ENCODE peak calls at places on chromosomes 16 and 17, in five cellular contexts. P is A549, N is K562, Y is GM12878, G is endothelial cell of umbilical vein. F is an unnamed sample.
A peak's percentile ranks its signal among the peaks of the same experiment; 100 is the strongest.

GRCh38 chr16:89143201-89143741 is 28.3 kb upstream of the CDH15 start:
- DNase-seq in P (no peak), N (no peak), G (no peak), Y (no peak), F (no peak)

GRCh38 chr16:50457423-50457822 is 88.6 kb upstream of the BRD7 start:
- DNase-seq in G (no peak), P (no peak), N (no peak), Y (no peak), F (no peak)

GRCh38 chr17:8162232-8162996 is at the start of gene VAMP2:
- DNase-seq in P (peak; percentile 56), G (peak; percentile 58), Y (no peak), N (peak; percentile 59), F (peak; percentile 63)

GRCh38 chr16:84503751-84504395 is 586 bp downstream of the MEAK7 start:
- DNase-seq in P (no peak), N (no peak), Y (no peak), G (peak; percentile 29), F (peak; percentile 17)

GRCh38 chr16:88921603-88921995 is 55.1 kb upstream of the PABPN1L start:
- DNase-seq in G (peak; percentile 11), N (no peak), Y (no peak), P (no peak), F (no peak)

GRCh38 chr17:57913576-57914273 is 41.5 kb downstream of the CUEDC1 start:
- DNase-seq in G (no peak), N (no peak), Y (no peak), P (no peak), F (no peak)

GRCh38 chr17:48549909-48550308 is 5.0 kb upstream of the HOXB2 start:
- DNase-seq in Y (no peak), G (no peak), N (no peak), P (no peak), F (no peak)

GRCh38 chr16:17508303-17508702 is 37.5 kb upstream of the XYLT1 start:
- DNase-seq in P (no peak), G (no peak), Y (no peak), N (no peak), F (no peak)

GRCh38 chr17:74962622-74963394 is 9.8 kb downstream of the HID1 start:
- DNase-seq in G (no peak), P (no peak), N (no peak), Y (no peak), F (no peak)

GRCh38 chr16:56311208-56312027 is 113.9 kb downstream of the AMFR start:
- DNase-seq in Y (no peak), N (no peak), G (no peak), P (no peak), F (peak; percentile 29)

GRCh38 chr16:81321537-81321936 is 6.8 kb downstream of the GAN start:
- DNase-seq in Y (no peak), G (no peak), P (no peak), N (no peak), F (no peak)

GRCh38 chr17:82281076-82281475 is 7.6 kb upstream of the CSNK1D start:
- DNase-seq in G (no peak), P (no peak), Y (no peak), N (no peak), F (no peak)

GRCh38 chr17:75783069-75783783 is 1.4 kb upstream of the UNK start:
- DNase-seq in G (peak; percentile 80), Y (peak; percentile 83), P (no peak), N (no peak), F (peak; percentile 84)

GRCh38 chr16:794853-795466 is 5.6 kb downstream of the GNG13 start:
- DNase-seq in Y (no peak), G (no peak), P (no peak), N (no peak), F (no peak)

GRCh38 chr17:45225964-45226530 is 4.4 kb downstream of the FMNL1 start:
- DNase-seq in N (peak; percentile 86), Y (peak; percentile 95), P (no peak), G (peak; percentile 55), F (peak; percentile 99)

GRCh38 chr16:49921791-49922456 is 66.0 kb upstream of the ZNF423 start:
- DNase-seq in Y (no peak), P (peak; percentile 66), N (peak; percentile 57), G (peak; percentile 52), F (peak; percentile 63)

GRCh38 chr16:88344411-88345030 is 38.2 kb upstream of the ZNF469 start:
- DNase-seq in P (no peak), G (no peak), N (no peak), Y (no peak), F (no peak)

GRCh38 chr17:79305831-79306687 is 231.4 kb downstream of the ENGASE start:
- DNase-seq in N (peak; percentile 62), Y (no peak), P (no peak), G (peak; percentile 4), F (no peak)

GRCh38 chr16:84884311-84885023 is 64.7 kb downstream of the CRISPLD2 start:
- DNase-seq in P (no peak), N (peak; percentile 68), Y (no peak), G (peak; percentile 10), F (no peak)

GRCh38 chr16:86669937-86670772 is 91.8 kb downstream of the FOXL1 start:
- DNase-seq in Y (no peak), N (no peak), G (no peak), P (no peak), F (no peak)

GRCh38 chr17:14972844-14973243 is 292.3 kb downstream of the PMP22 start:
- DNase-seq in N (no peak), P (no peak), Y (no peak), G (no peak), F (no peak)

GRCh38 chr16:31006086-31006385 is 4.4 kb downstream of the STX1B start:
- DNase-seq in N (no peak), G (no peak), Y (no peak), P (no peak), F (no peak)

GRCh38 chr16:85248857-85249256 is 136.6 kb upstream of the CIBAR2 start:
- DNase-seq in P (no peak), G (no peak), N (no peak), Y (no peak), F (no peak)

GRCh38 chr17:63798572-63799113 is 24.7 kb downstream of the DDX42 start:
- DNase-seq in Y (no peak), N (no peak), P (no peak), G (no peak), F (no peak)

GRCh38 chr16:35908942-35909341 is 2449.5 kb downstream of the TP53TG3F start:
- DNase-seq in Y (no peak), P (no peak), G (no peak), N (peak; percentile 16), F (peak; percentile 64)

GRCh38 chr17:7023576-7024401 is 939 bp downstream of the BCL6B start:
- DNase-seq in Y (peak; percentile 81), G (peak; percentile 100), P (peak; percentile 99), N (peak; percentile 86), F (no peak)

DNA sequence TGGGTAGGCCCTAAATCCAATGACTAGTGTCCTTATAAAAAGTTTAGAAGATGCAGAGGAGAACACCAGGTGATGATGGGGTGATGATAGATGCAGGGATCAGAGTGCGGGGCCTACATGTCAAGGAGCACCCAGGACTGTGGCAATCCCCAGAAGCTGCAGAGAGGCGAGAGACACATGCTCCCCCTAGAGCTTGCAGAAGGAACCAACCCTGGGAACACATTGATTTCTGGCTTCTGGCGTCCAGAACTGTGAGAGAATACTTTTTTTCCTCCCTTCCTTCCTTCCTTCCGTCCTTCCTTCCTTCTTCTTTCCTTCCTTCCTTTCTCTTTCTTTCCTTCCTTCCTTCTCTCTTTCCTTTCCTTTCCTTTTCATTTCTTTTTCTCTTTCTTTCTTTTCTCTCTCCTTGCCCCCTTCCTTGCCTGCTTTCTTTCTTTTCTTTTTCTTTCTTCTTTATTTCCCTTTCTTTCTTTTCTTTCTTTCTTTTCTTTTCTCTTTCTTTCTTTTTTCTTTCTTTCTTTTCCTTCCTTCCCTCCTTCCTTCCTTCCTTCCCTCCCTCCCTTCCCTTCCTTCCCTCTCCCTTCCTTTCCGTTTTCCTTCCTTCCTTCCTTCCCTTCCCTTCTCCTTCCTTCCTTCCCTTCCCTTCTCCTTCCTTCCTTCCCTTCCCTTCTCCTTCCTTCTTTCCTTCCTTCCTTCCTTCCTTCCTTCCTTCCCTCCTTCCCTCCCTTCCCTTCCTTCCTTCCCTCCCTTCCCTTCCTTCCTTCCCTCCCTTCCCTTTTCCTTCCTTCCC is 134.3 kb downstream of the HAPSTR1 start:
- DNase-seq in P (no peak), G (no peak), Y (no peak), N (peak; percentile 21), F (peak; percentile 49)
- TF ChIP-seq MYC in P (no peak), G (no peak), Y (no peak), N (no peak), F (no peak)

GRCh38 chr17:77402159-77402731 is 261.5 kb downstream of the SEC14L1 start:
- DNase-seq in Y (no peak), G (no peak), P (no peak), N (no peak), F (no peak)

GRCh38 chr17:77403854-77404253 is 263.1 kb downstream of the SEC14L1 start:
- DNase-seq in G (no peak), P (no peak), Y (no peak), N (no peak), F (no peak)

GRCh38 chr17:77399319-77399959 is 258.7 kb downstream of the SEC14L1 start:
- DNase-seq in G (no peak), P (no peak), N (no peak), Y (no peak), F (no peak)

GRCh38 chr17:77398274-77398673 is 257.5 kb downstream of the SEC14L1 start:
- DNase-seq in P (no peak), Y (no peak), N (no peak), G (no peak), F (no peak)

GRCh38 chr17:77400445-77400870 is 259.7 kb downstream of the SEC14L1 start:
- DNase-seq in P (no peak), G (peak; percentile 58), Y (no peak), N (peak; percentile 42), F (peak; percentile 95)
- TF ChIP-seq MYC in P (no peak), G (no peak), Y (no peak), N (no peak), F (peak; percentile 92)

GRCh38 chr16:21638573-21638975 is 13.8 kb downstream of the IGSF6 start:
- DNase-seq in P (no peak), G (no peak), Y (no peak), N (no peak), F (no peak)
- TF ChIP-seq MYC in P (no peak), G (no peak), Y (no peak), N (no peak), F (no peak)

GRCh38 chr17:42409467-42410351 is 13.3 kb downstream of the CAVIN1 start:
- DNase-seq in N (no peak), Y (no peak), G (peak; percentile 90), P (peak; percentile 99), F (no peak)
- TF ChIP-seq MYC in N (no peak), Y (no peak), G (peak; percentile 9), P (no peak), F (no peak)

GRCh38 chr16:53089434-53090270 is 34.9 kb downstream of the CHD9 start:
- DNase-seq in P (no peak), G (peak; percentile 75), Y (no peak), N (no peak), F (no peak)
- TF ChIP-seq MYC in P (no peak), G (no peak), Y (no peak), N (no peak), F (no peak)

GRCh38 chr17:50269477-50270429 is 4.5 kb upstream of the TMEM92 start:
- DNase-seq in P (peak; percentile 91), Y (peak; percentile 19), G (peak; percentile 51), N (peak; percentile 65), F (peak; percentile 61)
- TF ChIP-seq MYC in P (no peak), Y (no peak), G (no peak), N (no peak), F (no peak)